ENCODE peak calls at places on chromosomes 7 and 10, in five cellular contexts. N, Y, W, K and X are unnamed samples.

GRCh38 chr7:85023066-85023687 is 163.7 kb downstream of the SEMA3D start:
- DNase-seq in N (no peak), Y (peak; percentile 50), W (peak; percentile 70), K (no peak), X (peak; percentile 69)

GRCh38 chr10:22245567-22245966 is 27.8 kb upstream of the EBLN1 start:
- DNase-seq in N (no peak), Y (peak; percentile 19), W (peak; percentile 79), K (no peak), X (peak; percentile 35)

GRCh38 chr10:50431118-50431517 is 179.8 kb upstream of the ASAH2 start:
- DNase-seq in N (no peak), Y (peak; percentile 84), W (peak; percentile 78), K (no peak), X (peak; percentile 73)

GRCh38 chr10:28873540-28873939 is 196.2 kb downstream of the BAMBI start:
- DNase-seq in N (no peak), Y (no peak), W (no peak), K (no peak), X (no peak)

GRCh38 chr7:74183653-74184450 is 9.7 kb downstream of the EIF4H start:
- DNase-seq in N (no peak), Y (no peak), W (no peak), K (no peak), X (peak; percentile 36)

GRCh38 chr10:132582795-132583194 is 45.2 kb downstream of the INPP5A start:
- DNase-seq in N (no peak), Y (no peak), W (no peak), K (no peak), X (no peak)

GRCh38 chr7:518630-519428 is 817 bp downstream of the PDGFA start:
- DNase-seq in N (peak; percentile 46), Y (peak; percentile 82), W (peak; percentile 78), K (peak; percentile 82), X (peak; percentile 72)

GRCh38 chr7:24972991-24973390 is 7.0 kb downstream of the OSBPL3 start:
- DNase-seq in N (no peak), Y (peak; percentile 89), W (peak; percentile 46), K (no peak), X (no peak)

GRCh38 chr7:112050205-112050881 is 155.9 kb downstream of the DOCK4 start:
- DNase-seq in N (no peak), Y (no peak), W (no peak), K (no peak), X (no peak)

GRCh38 chr10:130193493-130194193 is 57.5 kb downstream of the GLRX3 start:
- DNase-seq in N (no peak), Y (no peak), W (no peak), K (no peak), X (no peak)

GRCh38 chr7:100887186-100887954 is 2.1 kb downstream of the UFSP1 start:
- DNase-seq in N (no peak), Y (no peak), W (no peak), K (no peak), X (peak; percentile 55)

GRCh38 chr7:75876126-75876881 is 2.5 kb upstream of the RHBDD2 start:
- DNase-seq in N (no peak), Y (no peak), W (no peak), K (no peak), X (no peak)

GRCh38 chr7:137572071-137572784 is 228.7 kb upstream of the PTN start:
- DNase-seq in N (no peak), Y (no peak), W (peak; percentile 35), K (no peak), X (no peak)

GRCh38 chr7:79782256-79782655 is 328.8 kb upstream of the MAGI2 start:
- DNase-seq in N (no peak), Y (peak; percentile 56), W (peak; percentile 25), K (no peak), X (no peak)

GRCh38 chr7:54932818-54933543 is 85.8 kb upstream of the EGFR start:
- DNase-seq in N (no peak), Y (peak; percentile 69), W (peak; percentile 65), K (peak; percentile 70), X (peak; percentile 28)

GRCh38 chr10:63587191-63587590 is 66.0 kb downstream of the REEP3 start:
- DNase-seq in N (no peak), Y (no peak), W (no peak), K (no peak), X (no peak)

GRCh38 chr7:44979481-44980392 is 922 bp upstream of the MYO1G start:
- DNase-seq in N (no peak), Y (no peak), W (no peak), K (no peak), X (no peak)

GRCh38 chr7:188727-189500 is 3.5 kb upstream of the FAM20C start:
- DNase-seq in N (no peak), Y (no peak), W (no peak), K (no peak), X (no peak)